ENCODE peak calls at places on chromosomes 3 and 15, in six cellular contexts. M is fibroblast of mammary gland; I is hepatic stellate cell; C is activated CD4-positive, alpha-beta T cell treated with anti-CD3 and anti-CD28 coated beads, Interleukin-2, amount 50 U/mL, for 48 hours; S is lung; Z is endothelial cell. P is an unnamed sample.

GRCh38 chr3:106119691-106120090 is 250.9 kb upstream of the CBLB start:
- DNase-seq in M (peak), I (peak), C (peak), S (no peak), Z (no peak), P (peak)

GRCh38 chr3:16912400-16913263 is 27.9 kb downstream of the PLCL2 start:
- DNase-seq in M (no peak), I (no peak), C (no peak), S (no peak), Z (no peak), P (no peak)

GRCh38 chr3:187586226-187586625 is 84.0 kb downstream of the SST start:
- DNase-seq in M (no peak), I (no peak), C (no peak), S (no peak), Z (no peak), P (peak)

GRCh38 chr3:71488391-71488809 is 95.1 kb downstream of the FOXP1 start:
- DNase-seq in M (no peak), I (no peak), C (no peak), S (no peak), Z (no peak), P (no peak)

GRCh38 chr3:128480278-128480677 is 12.7 kb downstream of the GATA2 start:
- DNase-seq in M (no peak), I (no peak), C (no peak), S (no peak), Z (no peak), P (no peak)

GRCh38 chr15:57443486-57443885 is 67.2 kb downstream of the CGNL1 start:
- DNase-seq in M (no peak), I (no peak), C (no peak), S (no peak), Z (no peak), P (no peak)

GRCh38 chr3:12420393-12420792 is 63.9 kb upstream of the TSEN2 start:
- DNase-seq in M (peak), I (no peak), C (peak), S (no peak), Z (no peak), P (no peak)

GRCh38 chr15:93028632-93029612 is 60.1 kb downstream of the RGMA start:
- DNase-seq in M (peak), I (peak), C (peak), S (peak), Z (no peak), P (no peak)

GRCh38 chr3:10115326-10116137 is at the start of gene BRK1:
- DNase-seq in M (peak), I (peak), C (peak), S (peak), Z (peak), P (peak)

GRCh38 chr3:38479431-38480092 is 16.6 kb upstream of the EXOG start:
- DNase-seq in M (peak), I (peak), C (peak), S (peak), Z (peak), P (peak)

GRCh38 chr3:42387802-42388651 is 22.4 kb downstream of the LYZL4 start:
- DNase-seq in M (peak), I (no peak), C (peak), S (no peak), Z (no peak), P (no peak)

GRCh38 chr15:67110958-67111864 is 45.8 kb downstream of the SMAD3 start:
- DNase-seq in M (no peak), I (no peak), C (no peak), S (no peak), Z (no peak), P (no peak)

P was measured in COLO829.